ENCODE peak calls at places on chromosomes 13 and 19, in five cellular contexts. One of them, this sample, is unnamed.

GRCh38 chr13:43196171-43196611 is 172.8 kb downstream of the DNAJC15 start:
- DNase-seq in activated B cell treated with CpG ODN at 0.5 μM for 24 hours: no peak
- DNase-seq in IMR-90: peak; percentile 8
- DNase-seq in uterus: peak; percentile 46
- DNase-seq in psoas muscle: peak; percentile 23
- DNase-seq in this sample: no peak

GRCh38 chr19:6354098-6354674 is 7.1 kb upstream of the CLPP start:
- DNase-seq in IMR-90: no peak
- DNase-seq in activated B cell treated with CpG ODN at 0.5 μM for 24 hours: no peak
- DNase-seq in uterus: no peak
- DNase-seq in psoas muscle: no peak
- DNase-seq in this sample: no peak

GRCh38 chr19:55454787-55455243 is 6.6 kb downstream of the ISOC2 start:
- DNase-seq in activated B cell treated with CpG ODN at 0.5 μM for 24 hours: no peak
- DNase-seq in psoas muscle: no peak
- DNase-seq in IMR-90: peak; percentile 22
- DNase-seq in uterus: no peak
- DNase-seq in this sample: no peak

GRCh38 chr13:59730026-59730425 is 433.7 kb downstream of the DIAPH3 start:
- DNase-seq in uterus: no peak
- DNase-seq in IMR-90: no peak
- DNase-seq in activated B cell treated with CpG ODN at 0.5 μM for 24 hours: no peak
- DNase-seq in psoas muscle: no peak
- DNase-seq in this sample: no peak

GRCh38 chr19:7159105-7159933 is 89.8 kb downstream of the ZNF557 start:
- DNase-seq in uterus: peak; percentile 83
- DNase-seq in activated B cell treated with CpG ODN at 0.5 μM for 24 hours: no peak
- DNase-seq in IMR-90: peak; percentile 95
- DNase-seq in psoas muscle: peak; percentile 76
- DNase-seq in this sample: peak; percentile 86

GRCh38 chr13:48400820-48401219 is 12.1 kb downstream of the LPAR6 start:
- DNase-seq in activated B cell treated with CpG ODN at 0.5 μM for 24 hours: no peak
- DNase-seq in uterus: no peak
- DNase-seq in psoas muscle: no peak
- DNase-seq in IMR-90: peak; percentile 46
- DNase-seq in this sample: no peak

GRCh38 chr13:106100261-106100919 is 435.1 kb downstream of the EFNB2 start:
- DNase-seq in activated B cell treated with CpG ODN at 0.5 μM for 24 hours: no peak
- DNase-seq in uterus: no peak
- DNase-seq in psoas muscle: no peak
- DNase-seq in IMR-90: no peak
- DNase-seq in this sample: no peak

GRCh38 chr19:390386-391198 is 18.4 kb downstream of the C2CD4C start:
- DNase-seq in activated B cell treated with CpG ODN at 0.5 μM for 24 hours: no peak
- DNase-seq in IMR-90: no peak
- DNase-seq in psoas muscle: no peak
- DNase-seq in uterus: no peak
- DNase-seq in this sample: no peak

GRCh38 chr13:83753912-83754624 is 128.2 kb downstream of the SLITRK1 start:
- DNase-seq in activated B cell treated with CpG ODN at 0.5 μM for 24 hours: no peak
- DNase-seq in uterus: no peak
- DNase-seq in IMR-90: peak; percentile 37
- DNase-seq in psoas muscle: no peak
- DNase-seq in this sample: no peak

GRCh38 chr19:50899549-50899948 is 11.6 kb downstream of the KLK4 start:
- DNase-seq in uterus: no peak
- DNase-seq in activated B cell treated with CpG ODN at 0.5 μM for 24 hours: no peak
- DNase-seq in psoas muscle: no peak
- DNase-seq in IMR-90: no peak
- DNase-seq in this sample: no peak

GRCh38 chr19:14576363-14576762 is 4.5 kb upstream of the NDUFB7 start:
- DNase-seq in uterus: no peak
- DNase-seq in IMR-90: no peak
- DNase-seq in activated B cell treated with CpG ODN at 0.5 μM for 24 hours: no peak
- DNase-seq in psoas muscle: no peak
- DNase-seq in this sample: no peak

GRCh38 chr13:92436927-92437326 is 789.7 kb upstream of the GPC6 start:
- DNase-seq in activated B cell treated with CpG ODN at 0.5 μM for 24 hours: no peak
- DNase-seq in psoas muscle: no peak
- DNase-seq in IMR-90: no peak
- DNase-seq in uterus: no peak
- DNase-seq in this sample: no peak

GRCh38 chr19:41548954-41549688 is 26.8 kb upstream of the CEACAM21 start:
- DNase-seq in psoas muscle: no peak
- DNase-seq in uterus: no peak
- DNase-seq in IMR-90: no peak
- DNase-seq in activated B cell treated with CpG ODN at 0.5 μM for 24 hours: no peak
- DNase-seq in this sample: no peak

GRCh38 chr19:49421039-49421877 is 2.0 kb downstream of the PTH2 start:
- DNase-seq in uterus: peak; percentile 52
- DNase-seq in activated B cell treated with CpG ODN at 0.5 μM for 24 hours: no peak
- DNase-seq in IMR-90: peak; percentile 17
- DNase-seq in psoas muscle: peak; percentile 62
- DNase-seq in this sample: no peak

GRCh38 chr13:49749852-49750251 is 42.6 kb downstream of the KPNA3 start:
- DNase-seq in IMR-90: peak; percentile 63
- DNase-seq in activated B cell treated with CpG ODN at 0.5 μM for 24 hours: no peak
- DNase-seq in psoas muscle: no peak
- DNase-seq in uterus: no peak
- DNase-seq in this sample: no peak

GRCh38 chr19:57850553-57851017 is 926 bp downstream of the ZNF587 start:
- DNase-seq in uterus: no peak
- DNase-seq in IMR-90: peak; percentile 31
- DNase-seq in psoas muscle: no peak
- DNase-seq in activated B cell treated with CpG ODN at 0.5 μM for 24 hours: no peak
- DNase-seq in this sample: no peak

GRCh38 chr13:20099319-20099718 is 61.5 kb downstream of the GJA3 start:
- DNase-seq in uterus: no peak
- DNase-seq in psoas muscle: no peak
- DNase-seq in activated B cell treated with CpG ODN at 0.5 μM for 24 hours: no peak
- DNase-seq in IMR-90: no peak
- DNase-seq in this sample: no peak

GRCh38 chr19:511101-511841 is 4.0 kb downstream of the TPGS1 start:
- DNase-seq in psoas muscle: no peak
- DNase-seq in uterus: no peak
- DNase-seq in activated B cell treated with CpG ODN at 0.5 μM for 24 hours: no peak
- DNase-seq in IMR-90: peak; percentile 36
- DNase-seq in this sample: no peak

GRCh38 chr19:29965529-29965928 is 23.5 kb downstream of the URI1 start:
- DNase-seq in psoas muscle: no peak
- DNase-seq in uterus: no peak
- DNase-seq in activated B cell treated with CpG ODN at 0.5 μM for 24 hours: no peak
- DNase-seq in IMR-90: peak; percentile 88
- DNase-seq in this sample: no peak

GRCh38 chr13:45055902-45056648 is 64.2 kb upstream of the GTF2F2 start:
- DNase-seq in IMR-90: peak; percentile 56
- DNase-seq in uterus: peak; percentile 40
- DNase-seq in activated B cell treated with CpG ODN at 0.5 μM for 24 hours: no peak
- DNase-seq in psoas muscle: no peak
- DNase-seq in this sample: no peak

GRCh38 chr19:18438331-18439024 is 545 bp upstream of the ISYNA1 start:
- DNase-seq in IMR-90: no peak
- DNase-seq in activated B cell treated with CpG ODN at 0.5 μM for 24 hours: no peak
- DNase-seq in uterus: peak; percentile 83
- DNase-seq in psoas muscle: no peak
- DNase-seq in this sample: peak; percentile 93

GRCh38 chr19:40144151-40144550 is 47.1 kb upstream of the MAP3K10 start:
- DNase-seq in activated B cell treated with CpG ODN at 0.5 μM for 24 hours: no peak
- DNase-seq in uterus: no peak
- DNase-seq in IMR-90: no peak
- DNase-seq in psoas muscle: no peak
- DNase-seq in this sample: no peak

GRCh38 chr13:104256701-104257100 is 1190.5 kb upstream of the SLC10A2 start:
- DNase-seq in IMR-90: no peak
- DNase-seq in uterus: no peak
- DNase-seq in psoas muscle: no peak
- DNase-seq in activated B cell treated with CpG ODN at 0.5 μM for 24 hours: no peak
- DNase-seq in this sample: no peak

GRCh38 chr19:658916-659839 is 3.8 kb downstream of the RNF126 start:
- DNase-seq in IMR-90: no peak
- DNase-seq in uterus: no peak
- DNase-seq in activated B cell treated with CpG ODN at 0.5 μM for 24 hours: no peak
- DNase-seq in psoas muscle: peak; percentile 69
- DNase-seq in this sample: no peak

GRCh38 chr13:33353210-33353609 is 67.7 kb upstream of the STARD13 start:
- DNase-seq in psoas muscle: peak; percentile 29
- DNase-seq in uterus: no peak
- DNase-seq in activated B cell treated with CpG ODN at 0.5 μM for 24 hours: peak; percentile 17
- DNase-seq in IMR-90: no peak
- DNase-seq in this sample: no peak

DNA sequence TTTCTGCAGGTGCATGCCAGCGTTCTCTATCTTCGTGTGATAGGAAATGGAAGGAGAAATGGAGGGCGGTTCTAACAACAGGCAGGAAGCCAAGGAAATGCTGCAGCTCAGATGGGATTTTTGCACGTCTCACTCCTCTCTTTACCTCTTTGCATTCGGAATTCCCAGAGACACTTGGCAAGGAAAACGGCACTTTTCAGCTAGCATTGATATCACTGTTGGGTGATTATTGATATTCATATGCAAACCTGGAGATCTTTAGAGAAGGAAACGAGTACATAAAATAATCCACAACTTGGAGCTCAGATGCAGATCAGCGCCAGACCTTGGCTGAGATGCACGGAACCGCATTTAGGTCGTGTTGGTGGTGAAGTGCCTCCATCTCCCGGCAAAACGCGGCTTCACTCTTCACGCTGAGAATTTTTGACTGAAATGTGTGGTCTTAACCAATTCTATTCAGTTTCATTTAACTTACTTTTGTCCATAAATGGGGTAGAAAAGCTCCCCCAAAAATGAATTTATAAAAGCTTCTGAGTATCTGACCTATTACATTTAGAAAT is 77.2 kb upstream of the ARHGEF7 start:
- DNase-seq in IMR-90: no peak
- DNase-seq in activated B cell treated with CpG ODN at 0.5 μM for 24 hours: no peak
- DNase-seq in uterus: no peak
- DNase-seq in psoas muscle: no peak
- DNase-seq in this sample: no peak
- TF ChIP-seq CTCF in IMR-90: no peak
- TF ChIP-seq CTCF in activated B cell treated with CpG ODN at 0.5 μM for 24 hours: no peak
- TF ChIP-seq CTCF in uterus: no peak
- TF ChIP-seq CTCF in psoas muscle: no peak
- TF ChIP-seq CTCF in this sample: no peak

GRCh38 chr13:28375250-28375930 is 119.5 kb downstream of the FLT1 start:
- DNase-seq in IMR-90: no peak
- DNase-seq in uterus: no peak
- DNase-seq in psoas muscle: no peak
- DNase-seq in activated B cell treated with CpG ODN at 0.5 μM for 24 hours: no peak
- DNase-seq in this sample: no peak
- TF ChIP-seq CTCF in IMR-90: no peak
- TF ChIP-seq CTCF in uterus: no peak
- TF ChIP-seq CTCF in psoas muscle: no peak
- TF ChIP-seq CTCF in activated B cell treated with CpG ODN at 0.5 μM for 24 hours: no peak
- TF ChIP-seq CTCF in this sample: no peak

GRCh38 chr13:46812398-46812797 is 15.4 kb upstream of the ESD start:
- DNase-seq in psoas muscle: no peak
- DNase-seq in activated B cell treated with CpG ODN at 0.5 μM for 24 hours: no peak
- DNase-seq in uterus: no peak
- DNase-seq in IMR-90: no peak
- DNase-seq in this sample: no peak
- TF ChIP-seq CTCF in psoas muscle: no peak
- TF ChIP-seq CTCF in activated B cell treated with CpG ODN at 0.5 μM for 24 hours: no peak
- TF ChIP-seq CTCF in uterus: no peak
- TF ChIP-seq CTCF in IMR-90: no peak
- TF ChIP-seq CTCF in this sample: no peak

GRCh38 chr19:36047835-36048234 is 6.2 kb downstream of the THAP8 start:
- DNase-seq in uterus: no peak
- DNase-seq in activated B cell treated with CpG ODN at 0.5 μM for 24 hours: no peak
- DNase-seq in psoas muscle: no peak
- DNase-seq in IMR-90: no peak
- DNase-seq in this sample: no peak

GRCh38 chr19:36054119-36054732 is at the start of gene THAP8:
- DNase-seq in activated B cell treated with CpG ODN at 0.5 μM for 24 hours: peak; percentile 98
- DNase-seq in psoas muscle: peak; percentile 100
- DNase-seq in IMR-90: peak; percentile 99
- DNase-seq in uterus: peak; percentile 100
- DNase-seq in this sample: peak; percentile 100

GRCh38 chr19:36049080-36049698 is 4.9 kb downstream of the THAP8 start:
- DNase-seq in activated B cell treated with CpG ODN at 0.5 μM for 24 hours: no peak
- DNase-seq in uterus: no peak
- DNase-seq in IMR-90: no peak
- DNase-seq in psoas muscle: no peak
- DNase-seq in this sample: no peak

GRCh38 chr19:36051637-36052036 is 2.4 kb downstream of the THAP8 start:
- DNase-seq in uterus: no peak
- DNase-seq in activated B cell treated with CpG ODN at 0.5 μM for 24 hours: no peak
- DNase-seq in psoas muscle: no peak
- DNase-seq in IMR-90: no peak
- DNase-seq in this sample: no peak

DNA sequence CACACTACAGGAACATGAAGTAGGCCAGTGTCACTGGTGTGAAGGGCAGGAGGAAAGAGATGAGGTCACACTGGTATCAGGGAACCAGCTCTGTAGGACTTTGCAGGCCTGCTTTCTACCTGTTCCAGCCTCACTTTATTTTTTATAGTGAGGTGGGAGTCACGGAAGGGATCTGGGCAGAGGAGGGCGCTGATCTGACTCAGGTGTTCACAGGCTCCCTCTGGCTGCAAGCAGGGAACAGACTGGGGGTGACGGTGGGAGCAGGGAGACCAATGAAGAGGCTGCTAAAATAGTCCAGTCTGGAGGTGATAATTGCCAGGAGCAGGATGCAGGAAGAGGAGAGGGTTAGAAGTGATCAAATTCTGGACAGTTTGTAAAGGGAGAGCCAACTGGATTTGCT is 2.8 kb downstream of the THAP8 start:
- DNase-seq in psoas muscle: no peak
- DNase-seq in uterus: no peak
- DNase-seq in activated B cell treated with CpG ODN at 0.5 μM for 24 hours: no peak
- DNase-seq in IMR-90: no peak
- DNase-seq in this sample: no peak
- TF ChIP-seq CTCF in psoas muscle: no peak
- TF ChIP-seq CTCF in uterus: no peak
- TF ChIP-seq CTCF in activated B cell treated with CpG ODN at 0.5 μM for 24 hours: no peak
- TF ChIP-seq CTCF in IMR-90: peak; percentile 23
- TF ChIP-seq CTCF in this sample: no peak

DNA sequence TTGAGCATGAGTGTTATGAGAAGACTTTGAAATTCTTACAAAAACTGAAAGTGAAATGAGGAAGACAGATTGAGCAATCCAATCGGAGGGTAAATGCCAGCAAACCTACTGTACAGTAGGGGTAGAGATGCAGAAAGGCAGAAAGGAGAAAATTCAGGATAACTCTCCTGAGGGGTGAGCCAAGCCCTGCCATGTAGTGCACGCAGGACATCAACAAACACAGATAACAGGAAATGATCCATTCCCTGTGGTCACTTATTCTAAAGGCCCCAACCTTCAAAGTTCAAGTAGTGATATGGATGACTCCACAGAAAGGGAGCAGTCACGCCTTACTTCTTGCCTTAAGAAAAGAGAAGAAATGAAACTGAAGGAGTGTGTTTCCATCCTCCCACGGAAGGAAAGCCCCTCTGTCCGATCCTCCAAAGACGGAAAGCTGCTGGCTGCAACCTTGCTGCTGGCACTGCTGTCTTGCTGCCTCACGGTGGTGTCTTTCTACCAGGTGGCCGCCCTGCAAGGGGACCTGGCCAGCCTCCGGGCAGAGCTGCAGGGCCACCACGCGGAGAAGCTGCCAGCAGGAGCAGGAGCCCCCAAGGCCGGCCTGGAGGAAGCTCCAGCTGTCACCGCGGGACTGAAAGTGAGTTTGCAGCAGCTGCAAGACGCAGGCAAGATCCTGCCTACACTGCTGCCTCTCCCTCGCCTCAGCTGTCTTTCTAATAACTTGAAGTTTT is at the start of gene TNFSF13B:
- DNase-seq in IMR-90: peak; percentile 40
- DNase-seq in uterus: no peak
- DNase-seq in activated B cell treated with CpG ODN at 0.5 μM for 24 hours: peak; percentile 26
- DNase-seq in psoas muscle: peak; percentile 24
- DNase-seq in this sample: peak; percentile 75
- TF ChIP-seq CTCF in IMR-90: no peak
- TF ChIP-seq CTCF in uterus: no peak
- TF ChIP-seq CTCF in activated B cell treated with CpG ODN at 0.5 μM for 24 hours: no peak
- TF ChIP-seq CTCF in psoas muscle: no peak
- TF ChIP-seq CTCF in this sample: no peak